ENCODE peak calls at places on chromosome 17, in four cellular contexts. One of them, this sample, is unnamed.

GRCh38 chr17:28613916-28614315 is at the start of gene RSKR:
- DNase-seq in cardiac fibroblast: no peak
- DNase-seq in astrocyte of the spinal cord: no peak
- DNase-seq in AG04449: no peak
- DNase-seq in this sample: no peak

GRCh38 chr17:7313028-7313889 is 1.9 kb downstream of the GPS2 start:
- DNase-seq in cardiac fibroblast: peak; percentile 4
- DNase-seq in AG04449: no peak
- DNase-seq in astrocyte of the spinal cord: no peak
- DNase-seq in this sample: no peak

GRCh38 chr17:66518108-66518507 is 215.7 kb downstream of the PRKCA start:
- DNase-seq in astrocyte of the spinal cord: no peak
- DNase-seq in cardiac fibroblast: no peak
- DNase-seq in AG04449: no peak
- DNase-seq in this sample: no peak

GRCh38 chr17:4247361-4247980 is 16.3 kb downstream of the ANKFY1 start:
- DNase-seq in cardiac fibroblast: no peak
- DNase-seq in AG04449: no peak
- DNase-seq in astrocyte of the spinal cord: no peak
- DNase-seq in this sample: peak; percentile 67

GRCh38 chr17:1649844-1650409 is at the start of gene RILP:
- DNase-seq in cardiac fibroblast: peak; percentile 57
- DNase-seq in AG04449: no peak
- DNase-seq in astrocyte of the spinal cord: peak; percentile 16
- DNase-seq in this sample: no peak

GRCh38 chr17:34842235-34842634 is 119.0 kb downstream of the CCT6B start:
- DNase-seq in astrocyte of the spinal cord: no peak
- DNase-seq in AG04449: no peak
- DNase-seq in cardiac fibroblast: no peak
- DNase-seq in this sample: no peak

GRCh38 chr17:231966-232807 is 50.7 kb upstream of the DOC2B start:
- DNase-seq in astrocyte of the spinal cord: no peak
- DNase-seq in AG04449: no peak
- DNase-seq in cardiac fibroblast: no peak
- DNase-seq in this sample: no peak

GRCh38 chr17:21522755-21523154 is 146.6 kb downstream of the KCNJ12 start:
- DNase-seq in AG04449: no peak
- DNase-seq in astrocyte of the spinal cord: no peak
- DNase-seq in cardiac fibroblast: no peak
- DNase-seq in this sample: no peak

GRCh38 chr17:50629902-50630301 is 4.8 kb upstream of the ABCC3 start:
- DNase-seq in astrocyte of the spinal cord: no peak
- DNase-seq in cardiac fibroblast: no peak
- DNase-seq in AG04449: no peak
- DNase-seq in this sample: no peak

GRCh38 chr17:47654991-47655390 is 5.3 kb downstream of the KPNB1 start:
- DNase-seq in cardiac fibroblast: no peak
- DNase-seq in astrocyte of the spinal cord: no peak
- DNase-seq in AG04449: no peak
- DNase-seq in this sample: no peak

GRCh38 chr17:66187718-66188117 is 4.2 kb downstream of the CEP112 start:
- DNase-seq in astrocyte of the spinal cord: no peak
- DNase-seq in cardiac fibroblast: no peak
- DNase-seq in AG04449: no peak
- DNase-seq in this sample: no peak

GRCh38 chr17:4480929-4481898 is 17.5 kb upstream of the SPNS2 start:
- DNase-seq in AG04449: no peak
- DNase-seq in cardiac fibroblast: no peak
- DNase-seq in astrocyte of the spinal cord: no peak
- DNase-seq in this sample: no peak

GRCh38 chr17:50364715-50365114 is 8.3 kb downstream of the MRPL27 start:
- DNase-seq in cardiac fibroblast: no peak
- DNase-seq in AG04449: no peak
- DNase-seq in astrocyte of the spinal cord: peak; percentile 31
- DNase-seq in this sample: no peak

GRCh38 chr17:71247455-71248015 is 873.3 kb upstream of the SOX9 start:
- DNase-seq in AG04449: no peak
- DNase-seq in cardiac fibroblast: no peak
- DNase-seq in astrocyte of the spinal cord: no peak
- DNase-seq in this sample: no peak

GRCh38 chr17:61400058-61400785 is 579 bp downstream of the TBX2 start:
- DNase-seq in astrocyte of the spinal cord: no peak
- DNase-seq in AG04449: no peak
- DNase-seq in cardiac fibroblast: peak; percentile 48
- DNase-seq in this sample: peak; percentile 58

GRCh38 chr17:19904924-19905323 is 37.2 kb upstream of the ULK2 start:
- DNase-seq in AG04449: no peak
- DNase-seq in cardiac fibroblast: no peak
- DNase-seq in astrocyte of the spinal cord: no peak
- DNase-seq in this sample: no peak

GRCh38 chr17:83067071-83067717 is 12.2 kb upstream of the METRNL start:
- DNase-seq in AG04449: no peak
- DNase-seq in astrocyte of the spinal cord: no peak
- DNase-seq in cardiac fibroblast: no peak
- DNase-seq in this sample: peak; percentile 6

GRCh38 chr17:45923511-45924268 is 29.3 kb downstream of the MAPT start:
- DNase-seq in cardiac fibroblast: peak; percentile 46
- DNase-seq in AG04449: no peak
- DNase-seq in astrocyte of the spinal cord: no peak
- DNase-seq in this sample: no peak

GRCh38 chr17:56499799-56500388 is 93.6 kb upstream of the NOG start:
- DNase-seq in AG04449: no peak
- DNase-seq in astrocyte of the spinal cord: peak; percentile 35
- DNase-seq in cardiac fibroblast: peak; percentile 38
- DNase-seq in this sample: no peak
- TF ChIP-seq CTCF in AG04449: peak; percentile 23
- TF ChIP-seq CTCF in astrocyte of the spinal cord: peak; percentile 44
- TF ChIP-seq CTCF in cardiac fibroblast: no peak
- TF ChIP-seq CTCF in this sample: peak; percentile 62

GRCh38 chr17:40566027-40566426 is 755 bp upstream of the CCR7 start:
- DNase-seq in AG04449: no peak
- DNase-seq in astrocyte of the spinal cord: no peak
- DNase-seq in cardiac fibroblast: no peak
- DNase-seq in this sample: no peak

GRCh38 chr17:40562841-40563370 is 2.4 kb downstream of the CCR7 start:
- DNase-seq in astrocyte of the spinal cord: no peak
- DNase-seq in cardiac fibroblast: peak; percentile 2
- DNase-seq in AG04449: no peak
- DNase-seq in this sample: no peak

GRCh38 chr17:40564195-40564882 is 933 bp downstream of the CCR7 start:
- DNase-seq in AG04449: no peak
- DNase-seq in astrocyte of the spinal cord: no peak
- DNase-seq in cardiac fibroblast: no peak
- DNase-seq in this sample: no peak

GRCh38 chr17:40563371-40564052 is 1.8 kb downstream of the CCR7 start:
- DNase-seq in astrocyte of the spinal cord: no peak
- DNase-seq in cardiac fibroblast: no peak
- DNase-seq in AG04449: no peak
- DNase-seq in this sample: no peak

DNA sequence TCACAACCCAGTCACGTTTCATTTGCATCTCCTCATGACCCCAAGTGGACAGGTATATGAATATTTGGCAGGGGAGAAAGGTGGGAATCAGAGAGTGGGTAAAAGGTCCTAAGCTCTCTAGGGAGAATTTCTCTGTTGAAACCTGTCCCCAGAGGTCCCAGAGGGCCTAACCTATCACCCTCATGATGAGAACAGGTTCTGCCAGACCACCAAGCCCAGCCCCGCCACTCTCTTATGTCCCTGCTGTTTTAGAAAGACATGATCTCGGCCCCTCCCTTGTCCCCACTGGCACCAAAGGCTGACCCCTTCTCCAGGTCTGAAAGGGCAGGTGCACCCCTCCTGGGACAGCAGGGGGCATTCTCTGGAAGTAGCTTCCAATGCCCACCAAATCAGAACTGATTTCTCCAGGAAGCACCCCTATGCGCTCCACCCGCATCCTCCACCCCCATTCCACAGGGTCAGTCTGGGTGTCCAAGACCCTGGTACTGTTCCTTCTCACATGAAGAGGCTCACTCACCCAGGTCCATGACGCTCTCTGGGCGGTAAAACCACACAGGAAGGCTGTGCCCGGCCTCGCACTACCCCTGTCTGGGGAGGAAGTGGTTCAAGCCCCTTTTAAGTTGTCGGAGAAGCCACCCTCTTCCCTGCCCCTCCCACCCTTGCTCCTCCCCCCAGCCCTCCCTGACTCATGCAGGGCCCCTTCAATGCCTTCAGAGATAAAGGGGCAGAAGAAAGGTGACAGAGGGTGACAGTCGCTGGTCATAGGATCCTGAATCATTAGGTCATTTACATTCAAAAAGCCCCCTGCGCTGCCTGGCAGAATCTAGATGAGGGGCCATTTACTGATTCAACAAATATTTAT is at the start of gene CCR7:
- DNase-seq in AG04449: no peak
- DNase-seq in astrocyte of the spinal cord: no peak
- DNase-seq in cardiac fibroblast: no peak
- DNase-seq in this sample: no peak
- TF ChIP-seq CTCF in AG04449: no peak
- TF ChIP-seq CTCF in astrocyte of the spinal cord: no peak
- TF ChIP-seq CTCF in cardiac fibroblast: no peak
- TF ChIP-seq CTCF in this sample: no peak

GRCh38 chr17:81906476-81907218 is 4.6 kb downstream of the PCYT2 start:
- DNase-seq in astrocyte of the spinal cord: no peak
- DNase-seq in AG04449: no peak
- DNase-seq in cardiac fibroblast: no peak
- DNase-seq in this sample: no peak
- TF ChIP-seq CTCF in astrocyte of the spinal cord: no peak
- TF ChIP-seq CTCF in AG04449: no peak
- TF ChIP-seq CTCF in cardiac fibroblast: no peak
- TF ChIP-seq CTCF in this sample: no peak

DNA sequence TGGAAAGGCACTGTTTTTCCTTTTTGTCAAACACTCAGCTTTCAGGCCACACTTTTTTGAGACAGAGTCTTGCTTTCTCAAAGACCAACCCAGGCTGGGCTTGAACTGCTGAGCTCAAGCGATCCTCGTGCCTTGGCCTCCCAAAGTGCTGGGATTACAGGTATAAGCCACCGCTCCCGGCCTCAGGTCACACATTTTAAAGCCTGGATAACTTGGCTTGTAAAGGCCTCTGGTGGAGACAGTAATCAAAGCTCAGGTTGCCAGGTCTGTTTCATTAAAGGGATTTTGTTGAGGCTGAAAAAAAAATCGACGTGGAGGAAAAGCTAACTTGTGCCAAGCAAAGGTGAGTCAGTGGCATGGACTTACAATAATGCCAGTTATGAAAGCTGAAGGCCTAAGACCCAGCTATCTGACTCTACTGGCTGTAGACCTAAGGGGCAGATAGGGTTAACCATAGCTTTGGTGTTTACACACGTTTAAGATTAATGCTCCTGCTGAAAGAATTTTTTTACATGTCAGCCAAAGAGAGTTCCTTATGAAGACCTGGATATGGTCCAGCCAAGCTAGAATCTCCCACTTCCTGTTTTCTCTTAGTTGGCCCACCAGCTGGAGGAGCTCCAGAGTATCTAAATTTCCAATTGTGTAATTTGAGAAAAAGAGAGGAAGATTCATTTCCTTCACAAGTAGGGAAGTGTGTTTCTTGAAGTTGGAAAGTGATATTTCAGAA is 910 bp downstream of the NBR1 start:
- DNase-seq in astrocyte of the spinal cord: peak; percentile 89
- DNase-seq in AG04449: peak; percentile 91
- DNase-seq in cardiac fibroblast: peak; percentile 95
- DNase-seq in this sample: no peak
- TF ChIP-seq CTCF in astrocyte of the spinal cord: peak; percentile 33
- TF ChIP-seq CTCF in AG04449: no peak
- TF ChIP-seq CTCF in cardiac fibroblast: peak; percentile 25
- TF ChIP-seq CTCF in this sample: no peak

DNA sequence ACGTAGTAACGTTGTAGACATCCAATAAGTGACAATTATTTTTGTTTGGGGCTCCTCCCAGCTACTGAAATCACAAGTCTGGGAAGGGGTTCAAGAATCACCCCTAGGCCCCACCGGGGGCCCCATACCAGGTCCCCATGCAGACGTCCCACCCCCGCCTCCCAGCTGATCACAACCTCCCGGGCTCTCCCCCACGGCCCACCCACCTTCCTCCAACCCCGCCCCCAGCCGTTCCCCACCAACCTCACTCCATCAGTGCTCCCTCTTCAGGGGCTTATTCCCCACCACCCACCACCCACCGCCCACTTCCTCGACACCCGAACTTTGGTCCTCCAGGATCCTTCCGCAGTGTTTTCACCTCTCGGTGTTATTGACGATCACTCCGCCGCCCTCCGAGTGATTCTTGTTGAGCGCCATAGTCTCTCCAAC is 240 bp downstream of the WBP2 start:
- DNase-seq in astrocyte of the spinal cord: peak; percentile 9
- DNase-seq in cardiac fibroblast: peak; percentile 19
- DNase-seq in AG04449: no peak
- DNase-seq in this sample: no peak
- TF ChIP-seq CTCF in astrocyte of the spinal cord: no peak
- TF ChIP-seq CTCF in cardiac fibroblast: no peak
- TF ChIP-seq CTCF in AG04449: no peak
- TF ChIP-seq CTCF in this sample: no peak

GRCh38 chr17:81234940-81235821 is 3.7 kb downstream of the TEPSIN start:
- DNase-seq in astrocyte of the spinal cord: no peak
- DNase-seq in cardiac fibroblast: no peak
- DNase-seq in AG04449: no peak
- DNase-seq in this sample: no peak
- TF ChIP-seq CTCF in astrocyte of the spinal cord: no peak
- TF ChIP-seq CTCF in cardiac fibroblast: no peak
- TF ChIP-seq CTCF in AG04449: no peak
- TF ChIP-seq CTCF in this sample: no peak

DNA sequence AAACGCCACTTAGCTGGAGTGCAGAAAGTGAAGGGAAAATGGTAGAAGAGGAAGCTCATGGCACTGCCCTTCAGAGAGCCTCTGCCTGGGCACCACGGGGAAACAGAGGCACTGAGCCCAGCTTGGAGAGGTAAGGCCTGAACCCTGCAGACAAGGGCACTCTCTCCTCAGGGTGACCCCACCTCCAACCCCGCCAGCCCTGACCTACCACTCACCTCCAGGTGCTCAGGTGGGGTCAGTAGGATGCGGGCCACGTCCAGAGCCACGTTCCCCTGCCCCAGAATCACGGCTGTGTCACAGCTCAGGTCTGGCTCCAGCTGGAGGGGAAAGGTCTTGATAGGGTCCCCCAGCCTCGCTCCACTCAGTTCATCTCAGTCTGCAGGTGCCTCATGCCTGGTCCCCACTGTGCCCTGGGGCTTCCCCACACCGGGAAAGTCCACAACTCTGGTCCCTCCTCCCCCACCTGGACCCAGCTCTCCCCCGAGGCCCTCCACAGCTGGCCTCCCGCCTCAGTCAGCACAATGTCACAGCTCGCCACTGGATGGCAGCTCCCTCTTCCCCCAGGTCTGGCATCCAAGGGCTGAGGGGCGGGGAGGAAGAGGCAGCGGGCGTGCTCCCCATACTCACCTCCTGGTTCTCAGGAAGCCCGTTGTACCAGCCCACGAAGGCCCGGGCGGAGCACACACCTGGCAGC is 6.0 kb upstream of the GRIN2C start:
- DNase-seq in astrocyte of the spinal cord: no peak
- DNase-seq in cardiac fibroblast: no peak
- DNase-seq in AG04449: no peak
- DNase-seq in this sample: no peak
- TF ChIP-seq CTCF in astrocyte of the spinal cord: no peak
- TF ChIP-seq CTCF in cardiac fibroblast: no peak
- TF ChIP-seq CTCF in AG04449: no peak
- TF ChIP-seq CTCF in this sample: no peak